ENCODE peak calls at places on chromosomes 12 and 14, in nine cellular contexts. H, M, V, U, Z, L, N, Q and B are unnamed samples. For H3K4me1 and H3K27me3, the result is how much of the 10 kb centered on the place peaks cover.

GRCh38 chr14:62431496-62431895 is 613.8 kb downstream of the KCNH5 start:
- DNase-seq in U (no peak), M (no peak), Q (no peak), H (no peak), L (no peak), N (no peak), V (no peak), Z (no peak), B (no peak)

GRCh38 chr14:82872494-82872893 is 1338.8 kb upstream of the SEL1L start:
- DNase-seq in Z (no peak), M (no peak), L (no peak), Q (no peak), N (no peak), U (no peak), V (no peak), H (peak), B (no peak)

GRCh38 chr14:54241517-54241916 is 155.3 kb upstream of the CDKN3 start:
- DNase-seq in H (no peak), M (no peak), Q (no peak), N (no peak), Z (no peak), L (no peak), V (no peak), U (no peak), B (no peak)

GRCh38 chr12:109920266-109920780 is 20.2 kb downstream of the TCHP start:
- DNase-seq in V (no peak), N (no peak), U (no peak), Q (no peak), H (no peak), L (no peak), M (no peak), Z (no peak), B (no peak)

GRCh38 chr14:89936654-89937185 is 17.8 kb downstream of the EFCAB11 start:
- DNase-seq in M (no peak), L (no peak), N (no peak), Q (no peak), H (no peak), U (no peak), V (no peak), Z (no peak), B (no peak)

GRCh38 chr14:68894123-68894522 is 85.0 kb downstream of the ACTN1 start:
- DNase-seq in V (no peak), L (no peak), N (no peak), Q (peak), Z (no peak), H (no peak), M (peak), U (peak), B (no peak)

GRCh38 chr12:132850291-132850690 is 21.6 kb upstream of the GOLGA3 start:
- DNase-seq in M (no peak), Z (no peak), U (no peak), Q (no peak), V (no peak), N (no peak), L (no peak), H (no peak), B (no peak)

GRCh38 chr12:3308063-3308462 is 182.9 kb upstream of the PRMT8 start:
- DNase-seq in Q (no peak), U (no peak), V (peak), N (no peak), Z (no peak), L (no peak), H (no peak), M (no peak), B (no peak)

GRCh38 chr14:85471744-85472143 is 58.2 kb upstream of the FLRT2 start:
- DNase-seq in H (peak), N (no peak), Z (peak), U (peak), Q (peak), L (peak), V (no peak), M (no peak), B (no peak)

GRCh38 chr14:54579606-54580005 is 12.7 kb downstream of the SAMD4A start:
- DNase-seq in Z (peak), N (no peak), U (peak), H (peak), L (no peak), M (no peak), V (no peak), Q (no peak), B (no peak)

DNA sequence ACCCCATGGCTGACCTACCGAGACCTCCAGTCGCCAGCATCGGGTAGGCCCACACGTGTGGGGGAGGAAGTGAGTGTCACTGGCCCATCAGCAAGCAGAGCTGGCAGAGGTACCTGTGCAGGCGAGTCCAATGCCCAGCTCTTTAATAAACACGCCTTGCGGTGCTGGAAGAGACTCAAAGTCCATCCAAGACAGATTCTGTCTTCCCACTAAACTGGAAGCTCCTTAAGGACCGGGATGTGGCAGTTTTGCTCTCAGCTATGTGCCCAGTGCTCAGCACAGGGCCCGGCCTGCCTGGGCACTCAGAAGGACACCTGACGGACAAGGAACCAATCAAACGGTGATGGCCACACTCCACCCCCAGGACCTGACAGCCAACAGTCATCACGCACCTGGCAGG is 65.0 kb downstream of the ITPK1 start:
- DNase-seq in M (peak), Q (no peak), L (no peak), V (no peak), N (no peak), U (no peak), H (no peak), Z (no peak), B (no peak)
- H3K4me1 ChIP-seq in M (half or more), Q (under half), L (under half), V (under half), N (under half), U (under half), H (under half), Z (under half), B (under half)

GRCh38 chr12:48970702-48971334 is 717 bp downstream of the WNT10B start:
- DNase-seq in M (no peak), N (no peak), L (no peak), Z (no peak), Q (no peak), H (no peak), V (no peak), U (no peak), B (no peak)

GRCh38 chr12:48969160-48969771 is 2.3 kb downstream of the WNT10B start:
- DNase-seq in Q (no peak), Z (no peak), N (no peak), L (no peak), H (no peak), M (no peak), U (no peak), V (no peak), B (no peak)

GRCh38 chr12:48968467-48968866 is 3.1 kb downstream of the WNT10B start:
- DNase-seq in L (no peak), V (no peak), Q (no peak), U (no peak), Z (no peak), H (no peak), N (no peak), M (no peak), B (no peak)

GRCh38 chr12:48968004-48968403 is 3.5 kb downstream of the WNT10B start:
- DNase-seq in M (no peak), N (no peak), V (no peak), Z (no peak), H (no peak), Q (no peak), L (no peak), U (no peak), B (no peak)

GRCh38 chr12:48969847-48970701 is 1.5 kb downstream of the WNT10B start:
- DNase-seq in M (no peak), V (no peak), Z (peak), N (peak), U (no peak), L (no peak), H (no peak), Q (no peak), B (peak)
- H3K27me3 ChIP-seq in M (half or more), V (under half), Z (under half), N (under half), U (half or more), L (under half), H (half or more), Q (under half), B (under half)

DNA sequence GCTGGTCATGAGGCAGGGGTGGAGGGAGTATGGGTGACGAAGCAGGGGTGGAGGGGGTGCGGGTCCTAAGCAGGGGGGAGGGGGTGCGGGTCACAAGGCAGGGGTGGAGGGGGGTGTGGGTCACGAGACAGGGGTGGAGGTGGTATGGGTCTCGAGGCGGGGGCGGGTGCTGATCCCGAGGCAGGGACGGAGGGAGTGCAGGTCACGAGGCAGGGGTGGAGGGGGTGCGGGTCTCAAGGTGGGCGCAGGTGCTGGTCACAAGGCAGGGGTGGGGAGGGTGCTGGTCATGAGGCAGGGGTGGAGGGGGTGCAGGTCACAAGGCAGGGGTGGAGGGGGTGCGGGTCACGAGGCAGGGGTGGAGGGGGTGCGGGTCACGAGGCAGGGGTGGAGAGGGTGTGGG is 56.5 kb downstream of the ITPK1 start:
- DNase-seq in U (no peak), Q (no peak), H (no peak), N (no peak), Z (no peak), M (no peak), L (no peak), V (no peak), B (no peak)
- H3K4me1 ChIP-seq in U (under half), Q (under half), H (under half), N (under half), Z (under half), M (half or more), L (under half), V (half or more), B (under half)

DNA sequence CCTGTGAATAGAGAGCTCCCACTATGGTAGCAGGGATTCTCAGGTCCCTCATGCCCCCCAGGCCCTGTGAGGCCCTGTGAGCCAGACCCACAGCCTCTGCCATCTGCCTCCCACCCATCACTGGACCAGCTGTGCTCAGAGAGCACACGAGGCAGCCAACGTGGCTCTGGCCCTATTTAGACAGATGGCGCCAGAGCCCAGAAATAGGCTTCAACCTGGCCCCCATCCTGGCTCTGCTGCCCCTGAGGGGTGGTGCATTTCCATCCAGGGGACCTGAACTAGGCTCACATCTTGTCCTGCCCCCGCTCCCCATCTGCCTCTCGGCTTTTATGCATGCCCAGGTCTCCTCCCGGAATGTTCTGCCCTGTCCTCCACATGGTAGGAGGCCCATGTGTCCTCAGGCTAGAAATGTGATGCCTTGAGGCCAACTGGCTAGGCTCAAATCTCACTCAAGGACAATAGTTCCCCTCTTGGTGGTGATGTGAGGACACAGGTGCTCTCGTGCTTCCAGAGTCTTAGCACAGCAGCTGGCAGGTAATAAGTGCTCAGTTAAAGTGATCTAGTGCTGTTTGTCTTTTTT is 18.9 kb downstream of the TMEM63C start:
- DNase-seq in H (no peak), M (no peak), Z (no peak), L (no peak), V (no peak), N (no peak), Q (no peak), U (no peak), B (no peak)
- H3K27me3 ChIP-seq in H (under half), M (under half), Z (half or more), L (under half), V (under half), N (under half), Q (under half), U (under half), B (under half)

GRCh38 chr12:112116232-112117060 is 7.9 kb upstream of the NAA25 start:
- DNase-seq in L (peak), N (no peak), Z (no peak), V (no peak), M (peak), Q (peak), H (no peak), U (peak), B (no peak)
- H3K4me1 ChIP-seq in L (under half), N (under half), Z (under half), V (under half), M (under half), Q (under half), H (under half), U (under half), B (under half)

GRCh38 chr12:54009171-54010052 is 627 bp downstream of the HOXC8 start:
- DNase-seq in Z (peak), N (no peak), V (no peak), U (no peak), L (no peak), M (no peak), H (no peak), Q (peak), B (no peak)

GRCh38 chr12:54005853-54006699 is 2.7 kb upstream of the HOXC8 start:
- DNase-seq in M (peak), N (peak), H (peak), Q (peak), V (peak), L (peak), U (peak), Z (peak), B (peak)

GRCh38 chr12:54008260-54008552 is 579 bp upstream of the HOXC8 start:
- DNase-seq in V (no peak), N (no peak), H (no peak), U (no peak), Q (peak), M (no peak), L (no peak), Z (no peak), B (no peak)

GRCh38 chr12:54006700-54007220 is 2.0 kb upstream of the HOXC8 start:
- DNase-seq in V (no peak), Q (peak), H (no peak), U (no peak), L (no peak), M (no peak), N (no peak), Z (no peak), B (no peak)

DNA sequence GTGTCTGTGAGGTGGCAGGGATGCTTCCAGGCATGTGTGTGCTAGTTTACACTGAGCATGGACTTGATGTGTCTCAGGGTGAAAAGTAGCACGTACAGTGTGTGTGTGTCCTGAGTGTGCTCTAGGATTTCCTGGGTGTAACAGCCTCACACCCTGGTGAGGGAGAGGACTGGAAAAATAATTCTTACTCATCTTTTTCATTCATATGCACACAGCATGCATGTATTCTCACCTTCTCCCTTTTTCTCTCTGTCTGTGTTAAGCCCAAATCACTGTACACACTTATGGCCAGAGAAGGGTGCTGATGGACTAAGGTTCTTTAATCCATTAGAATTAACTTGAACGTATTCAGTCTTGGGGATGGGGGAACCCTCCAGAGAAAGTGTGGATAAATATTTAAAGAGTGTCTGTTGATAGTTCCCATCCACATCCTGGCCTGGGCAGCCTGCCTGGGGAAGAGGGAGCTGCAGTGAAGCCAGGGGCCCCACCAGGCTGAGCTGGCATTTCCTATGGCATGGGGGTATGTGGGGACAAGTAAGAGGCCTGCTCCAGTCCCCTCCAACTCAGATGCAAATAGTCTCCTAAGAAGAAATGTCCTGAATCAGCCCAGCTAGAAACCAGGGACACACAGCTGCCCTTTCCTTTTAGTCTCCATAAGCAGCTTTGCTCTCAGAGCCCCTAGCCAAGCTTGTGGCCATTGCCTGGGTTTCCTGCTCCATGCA is 1.1 kb upstream of the HOXC8 start:
- DNase-seq in L (no peak), Z (no peak), N (no peak), U (no peak), H (no peak), M (no peak), V (no peak), Q (peak), B (no peak)
- H3K27me3 ChIP-seq in L (under half), Z (under half), N (half or more), U (half or more), H (under half), M (half or more), V (half or more), Q (under half), B (half or more)

DNA sequence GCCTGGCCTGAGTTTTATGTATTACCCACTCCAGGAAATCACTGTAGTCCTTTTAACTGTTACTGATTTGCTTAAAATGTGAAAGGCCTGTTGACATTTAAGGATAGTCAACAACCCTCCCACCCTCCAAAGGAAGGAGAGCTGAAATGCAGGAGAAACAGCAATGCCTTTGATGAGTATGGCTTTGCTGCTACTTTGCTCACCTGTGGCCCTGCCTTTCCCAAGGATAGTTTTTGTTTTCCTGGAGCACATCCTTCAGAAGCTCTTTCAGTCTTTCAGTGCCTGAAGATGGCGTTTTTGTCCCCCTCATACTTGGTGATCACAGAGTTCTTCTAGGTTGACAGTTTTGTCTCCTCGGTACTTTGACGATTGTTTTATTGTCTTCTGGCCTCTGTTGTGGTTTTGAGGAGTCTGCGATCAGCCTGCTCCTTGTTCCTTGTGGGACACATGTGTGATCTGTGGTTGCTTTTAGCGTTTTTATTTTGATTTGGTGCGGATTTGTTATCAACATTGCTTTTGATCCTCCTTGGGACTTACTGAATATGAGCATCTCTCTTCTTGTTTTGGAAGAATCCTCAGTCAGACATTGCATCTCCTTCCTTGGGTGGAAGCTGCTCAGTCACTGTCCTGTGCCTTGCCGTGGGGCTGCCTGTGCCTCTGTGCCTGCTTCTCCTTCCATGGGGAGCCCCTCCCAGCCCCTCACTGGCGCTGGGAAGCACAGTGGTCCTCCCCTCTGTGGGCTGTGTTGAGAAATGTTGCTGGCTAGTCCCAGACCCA is 17.2 kb downstream of the PACS2 start:
- DNase-seq in M (no peak), U (no peak), Z (no peak), L (no peak), N (no peak), V (no peak), Q (no peak), H (no peak), B (no peak)
- H3K4me1 ChIP-seq in M (under half), U (under half), Z (under half), L (under half), N (under half), V (under half), Q (under half), H (under half), B (under half)